ENCODE peak calls at places on chromosomes 11 and 22, in ten cellular contexts. C, E, R, K, J, T, D, O, F and P are unnamed samples.

GRCh38 chr11:121533556-121534050 is 80.8 kb upstream of the SORL1-AS1 start:
- DNase-seq in C (no peak), E (no peak), R (no peak), K (no peak), J (no peak), T (no peak), D (no peak), O (no peak), F (no peak), P (no peak)

GRCh38 chr11:64245797-64246623 is 733 bp downstream of the PPP1R14B start:
- DNase-seq in C (peak; percentile 71), E (peak; percentile 91), R (no peak), K (peak; percentile 90), J (peak; percentile 88), T (peak; percentile 85), D (peak; percentile 86), O (peak; percentile 71), F (peak; percentile 84), P (no peak)

GRCh38 chr11:70646272-70647049 is 248.1 kb downstream of the CTTN start:
- DNase-seq in C (no peak), E (no peak), R (no peak), K (no peak), J (no peak), T (no peak), D (no peak), O (no peak), F (no peak), P (no peak)

GRCh38 chr11:69320326-69320725 is 26.4 kb downstream of the MYEOV start:
- DNase-seq in C (no peak), E (no peak), R (no peak), K (no peak), J (peak; percentile 69), T (peak; percentile 40), D (peak; percentile 36), O (no peak), F (no peak), P (no peak)

GRCh38 chr11:107050126-107050525 is 31.9 kb upstream of the GUCY1A2 start:
- DNase-seq in C (no peak), E (peak; percentile 41), R (no peak), K (no peak), J (no peak), T (no peak), D (no peak), O (no peak), F (no peak), P (no peak)

GRCh38 chr22:37212174-37212906 is at the start of gene SSTR3:
- DNase-seq in C (no peak), E (no peak), R (peak; percentile 53), K (no peak), J (no peak), T (peak; percentile 62), D (peak; percentile 52), O (no peak), F (no peak), P (no peak)

GRCh38 chr11:32334822-32335221 is 100.5 kb downstream of the WT1 start:
- DNase-seq in C (no peak), E (peak; percentile 9), R (no peak), K (no peak), J (peak; percentile 46), T (no peak), D (no peak), O (no peak), F (peak; percentile 82), P (no peak)

GRCh38 chr11:131002145-131002544 is 85.9 kb upstream of the SNX19 start:
- DNase-seq in C (no peak), E (no peak), R (no peak), K (no peak), J (no peak), T (no peak), D (no peak), O (no peak), F (no peak), P (no peak)

GRCh38 chr11:33379931-33380330 is 122.8 kb downstream of the HIPK3 start:
- DNase-seq in C (no peak), E (no peak), R (no peak), K (no peak), J (no peak), T (no peak), D (no peak), O (no peak), F (no peak), P (no peak)

GRCh38 chr22:23684561-23685031 is 6.2 kb upstream of the RGL4 start:
- DNase-seq in C (no peak), E (peak; percentile 46), R (no peak), K (no peak), J (no peak), T (no peak), D (no peak), O (no peak), F (no peak), P (no peak)

GRCh38 chr11:12943276-12943675 is 65.8 kb upstream of the RASSF10 start:
- DNase-seq in C (no peak), E (no peak), R (no peak), K (no peak), J (no peak), T (no peak), D (no peak), O (no peak), F (peak; percentile 53), P (no peak)

GRCh38 chr11:134557571-134558257 is 145.7 kb upstream of the B3GAT1 start:
- DNase-seq in C (no peak), E (no peak), R (no peak), K (no peak), J (no peak), T (peak; percentile 17), D (no peak), O (no peak), F (no peak), P (no peak)
- H3K4me3 ChIP-seq in C (no peak overlapping the region), E (no peak overlapping the region), R (no peak overlapping the region), K (no peak overlapping the region), J (no peak overlapping the region), T (no peak overlapping the region), D (no peak overlapping the region), O (no peak overlapping the region), F (no peak overlapping the region), P (no peak overlapping the region)

GRCh38 chr11:96306600-96306932 is 36.4 kb downstream of the MAML2 start:
- DNase-seq in C (no peak), E (no peak), R (peak; percentile 20), K (no peak), J (no peak), T (no peak), D (no peak), O (no peak), F (no peak), P (no peak)
- H3K4me3 ChIP-seq in C (no peak overlapping the region), E (peak overlapping the region; percentile 24), R (peak overlapping the region; percentile 13), K (peak overlapping the region; percentile 52), J (peak overlapping the region; percentile 31), T (peak overlapping the region; percentile 25), D (no peak overlapping the region), O (peak overlapping the region; percentile 59), F (peak overlapping the region; percentile 36), P (no peak overlapping the region)

GRCh38 chr11:2987881-2988280 is 4.2 kb downstream of the NAP1L4 start:
- DNase-seq in C (peak; percentile 18), E (no peak), R (no peak), K (no peak), J (no peak), T (no peak), D (no peak), O (no peak), F (no peak), P (no peak)

GRCh38 chr11:2990617-2991476 is 1.3 kb downstream of the NAP1L4 start:
- DNase-seq in C (no peak), E (no peak), R (peak; percentile 30), K (no peak), J (peak; percentile 25), T (no peak), D (no peak), O (no peak), F (no peak), P (no peak)

GRCh38 chr11:2988996-2989395 is 3.1 kb downstream of the NAP1L4 start:
- DNase-seq in C (no peak), E (no peak), R (no peak), K (no peak), J (no peak), T (no peak), D (no peak), O (no peak), F (no peak), P (no peak)

GRCh38 chr11:2989551-2989950 is 2.6 kb downstream of the NAP1L4 start:
- DNase-seq in C (no peak), E (no peak), R (no peak), K (no peak), J (no peak), T (no peak), D (no peak), O (no peak), F (no peak), P (no peak)

DNA sequence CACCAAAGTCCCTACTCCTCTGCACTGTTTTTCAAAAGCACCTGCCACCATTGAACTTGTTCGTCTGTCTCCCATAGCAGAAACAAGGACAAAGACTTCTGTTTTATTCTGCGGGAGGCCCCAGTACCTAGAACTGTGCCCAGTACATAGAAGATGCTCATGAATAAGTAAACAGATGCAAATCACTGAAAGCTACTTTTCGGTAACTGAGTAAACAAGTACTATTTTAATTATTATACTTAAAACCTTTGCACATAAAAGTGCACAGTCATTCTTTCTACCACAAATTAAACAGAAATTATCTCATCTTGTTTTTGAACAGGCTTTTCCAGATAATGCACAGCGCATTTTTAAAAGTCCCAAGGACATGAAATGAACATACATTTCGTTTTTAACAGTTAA is 3.8 kb downstream of the NAP1L4 start:
- DNase-seq in C (no peak), E (no peak), R (no peak), K (no peak), J (no peak), T (no peak), D (no peak), O (no peak), F (no peak), P (peak; percentile 26)
- H3K4me3 ChIP-seq in C (peak overlapping the region; percentile 83), E (no peak overlapping the region), R (no peak overlapping the region), K (no peak overlapping the region), J (peak overlapping the region; percentile 68), T (peak overlapping the region; percentile 90), D (no peak overlapping the region), O (no peak overlapping the region), F (peak overlapping the region; percentile 96), P (peak overlapping the region; percentile 91)

GRCh38 chr11:111912535-111912934 is at the start of gene HSPB2:
- DNase-seq in C (no peak), E (no peak), R (no peak), K (peak; percentile 60), J (no peak), T (no peak), D (peak; percentile 71), O (no peak), F (no peak), P (no peak)

GRCh38 chr11:111913031-111913861 is 712 bp downstream of the HSPB2 start:
- DNase-seq in C (no peak), E (no peak), R (no peak), K (peak; percentile 40), J (no peak), T (no peak), D (peak; percentile 73), O (no peak), F (no peak), P (no peak)

GRCh38 chr11:111916768-111917167 is 1.9 kb upstream of the C11orf52 start:
- DNase-seq in C (no peak), E (no peak), R (no peak), K (no peak), J (no peak), T (no peak), D (no peak), O (no peak), F (no peak), P (no peak)

GRCh38 chr11:111911563-111912401 is at the start of gene CRYAB:
- DNase-seq in C (no peak), E (peak; percentile 81), R (peak; percentile 66), K (peak; percentile 91), J (no peak), T (peak; percentile 78), D (peak; percentile 96), O (no peak), F (no peak), P (no peak)

GRCh38 chr11:111913997-111914396 is 1.5 kb downstream of the HSPB2 start:
- DNase-seq in C (no peak), E (peak; percentile 69), R (no peak), K (peak; percentile 80), J (no peak), T (no peak), D (peak; percentile 78), O (no peak), F (peak; percentile 68), P (no peak)
- H3K4me3 ChIP-seq in C (no peak overlapping the region), E (no peak overlapping the region), R (no peak overlapping the region), K (peak overlapping the region; percentile 55), J (no peak overlapping the region), T (peak overlapping the region; percentile 51), D (peak overlapping the region; percentile 52), O (no peak overlapping the region), F (no peak overlapping the region), P (no peak overlapping the region)